ENCODE peak calls at places on chromosomes 2 and 18, in six cellular contexts. C is heart left ventricle, T is right cardiac atrium, L is left lung, H is right lobe of liver, K is brain microvascular endothelial cell. R is an unnamed sample.

GRCh38 chr2:69995511-69995910 is 34.1 kb upstream of the ASPRV1 start:
- DNase-seq in L (no peak), C (no peak), T (no peak), K (no peak), H (no peak), R (no peak)

GRCh38 chr2:153519260-153519875 is 40.8 kb upstream of the RPRM start:
- DNase-seq in L (no peak), C (no peak), K (peak), H (no peak), T (peak), R (peak)

GRCh38 chr2:67649331-67650071 is 252.4 kb downstream of the ETAA1 start:
- DNase-seq in K (no peak), C (peak), T (peak), L (peak), H (no peak), R (peak)

GRCh38 chr18:23528580-23529472 is 25.5 kb downstream of the RMC1 start:
- DNase-seq in K (no peak), L (peak), C (peak), H (no peak), T (peak), R (no peak)

GRCh38 chr2:100270381-100271146 is 51.7 kb downstream of the LONRF2 start:
- DNase-seq in K (no peak), L (no peak), T (no peak), C (no peak), H (no peak), R (no peak)

GRCh38 chr2:208334230-208334629 is 68.2 kb downstream of the PIKFYVE start:
- DNase-seq in L (no peak), K (no peak), T (no peak), H (no peak), C (no peak), R (peak)

GRCh38 chr2:147294825-147295392 is 549.9 kb upstream of the ACVR2A start:
- DNase-seq in K (no peak), L (no peak), C (no peak), H (no peak), T (no peak), R (peak)

GRCh38 chr2:86788881-86789686 is 1.6 kb downstream of the CD8A start:
- DNase-seq in K (no peak), H (no peak), L (no peak), T (peak), C (no peak), R (peak)

GRCh38 chr2:128384956-128385355 is 66.3 kb upstream of the HS6ST1 start:
- DNase-seq in K (no peak), T (peak), H (peak), C (peak), L (peak), R (no peak)

GRCh38 chr18:67508146-67508545 is 8.4 kb downstream of the DSEL start:
- DNase-seq in L (no peak), H (no peak), K (peak), T (no peak), C (no peak), R (no peak)

GRCh38 chr2:152419944-152420813 is 85.2 kb downstream of the FMNL2 start:
- DNase-seq in C (no peak), K (no peak), L (no peak), T (no peak), H (no peak), R (no peak)

GRCh38 chr2:62895632-62896009 is 155.0 kb upstream of the OTX1 start:
- DNase-seq in K (no peak), L (no peak), T (no peak), H (no peak), C (no peak), R (peak)

GRCh38 chr2:53600835-53601234 is 166.8 kb upstream of the CHAC2 start:
- DNase-seq in C (no peak), H (no peak), T (no peak), L (peak), K (peak), R (peak)

GRCh38 chr2:3195865-3196504 is 181.6 kb downstream of the EIPR1 start:
- DNase-seq in L (no peak), K (no peak), C (no peak), H (no peak), T (no peak), R (no peak)

GRCh38 chr2:102844911-102845310 is 83.1 kb downstream of the TMEM182 start:
- DNase-seq in L (no peak), T (no peak), C (no peak), K (no peak), H (no peak), R (no peak)

GRCh38 chr2:62570861-62571698 is 65.1 kb upstream of the TMEM17 start:
- DNase-seq in T (peak), K (no peak), H (peak), L (peak), C (no peak), R (peak)

GRCh38 chr2:109173311-109174171 is 44.5 kb downstream of the SH3RF3 start:
- DNase-seq in L (peak), C (no peak), T (peak), K (peak), H (no peak), R (no peak)

GRCh38 chr2:53515435-53516332 is 251.9 kb upstream of the CHAC2 start:
- DNase-seq in T (no peak), L (no peak), H (no peak), C (no peak), K (no peak), R (peak)

GRCh38 chr2:11583203-11583752 is 49.4 kb downstream of the GREB1 start:
- DNase-seq in K (no peak), T (no peak), H (peak), C (no peak), L (no peak), R (no peak)

GRCh38 chr2:218368621-218369153 is 12.0 kb downstream of the CATIP start:
- DNase-seq in C (no peak), H (peak), K (no peak), L (no peak), T (peak), R (no peak)

GRCh38 chr2:149601141-149601796 is 13.7 kb upstream of the MMADHC start:
- DNase-seq in H (no peak), L (no peak), T (no peak), K (peak), C (no peak), R (peak)

GRCh38 chr2:37307500-37307899 is 17.1 kb downstream of the PRKD3 start:
- DNase-seq in C (no peak), T (no peak), L (no peak), H (no peak), K (no peak), R (no peak)

GRCh38 chr18:23387265-23387664 is 65.8 kb upstream of the RIOK3 start:
- DNase-seq in K (no peak), H (no peak), C (no peak), L (no peak), T (no peak), R (no peak)

GRCh38 chr18:52236134-52236533 is 103.9 kb upstream of the DCC start:
- DNase-seq in K (no peak), L (no peak), H (no peak), T (no peak), C (no peak), R (peak)

GRCh38 chr2:30145826-30146336 is 926 bp upstream of the YPEL5 start:
- DNase-seq in L (no peak), C (no peak), K (no peak), T (no peak), H (no peak), R (no peak)

GRCh38 chr2:7697052-7697451 is 779.8 kb downstream of the RNF144A start:
- DNase-seq in C (no peak), T (no peak), L (no peak), K (no peak), H (no peak), R (no peak)

GRCh38 chr2:45469314-45470099 is 141.6 kb downstream of the SRBD1 start:
- DNase-seq in H (no peak), K (no peak), C (no peak), L (no peak), T (no peak), R (peak)

GRCh38 chr2:36356199-36356989 is 816 bp downstream of the CRIM1 start:
- DNase-seq in T (peak), K (no peak), H (peak), C (peak), L (peak), R (peak)

GRCh38 chr18:54828290-54828871 is at the start of gene RAB27B:
- DNase-seq in H (peak), K (peak), T (peak), L (peak), C (peak), R (peak)

GRCh38 chr18:57910817-57911216 is 107.7 kb upstream of the ATP8B1 start:
- DNase-seq in L (no peak), K (no peak), H (no peak), T (no peak), C (no peak), R (no peak)

GRCh38 chr2:30366199-30366691 is 80.8 kb upstream of the LCLAT1 start:
- DNase-seq in L (no peak), H (no peak), T (no peak), C (no peak), K (peak), R (no peak)

GRCh38 chr2:145379934-145380333 is 860.0 kb upstream of the ZEB2 start:
- DNase-seq in L (no peak), H (no peak), K (no peak), C (no peak), T (no peak), R (no peak)

GRCh38 chr18:78228974-78229373 is 750.6 kb upstream of the SALL3 start:
- DNase-seq in K (no peak), H (no peak), T (no peak), C (no peak), L (no peak), R (no peak)

GRCh38 chr2:42722328-42723190 is 41.4 kb downstream of the OXER1 start:
- DNase-seq in H (no peak), L (peak), T (peak), K (peak), C (no peak), R (peak)

GRCh38 chr2:10772868-10773215 is 39.7 kb downstream of the PDIA6 start:
- DNase-seq in K (no peak), T (no peak), C (no peak), L (no peak), H (no peak), R (no peak)

GRCh38 chr2:85132834-85133637 is at the start of gene TCF7L1:
- DNase-seq in H (peak), T (peak), C (peak), K (peak), L (peak), R (peak)

GRCh38 chr2:55809875-55810620 is 113.5 kb downstream of the EFEMP1 start:
- DNase-seq in L (no peak), C (no peak), T (peak), H (peak), K (no peak), R (peak)

GRCh38 chr2:55810621-55811020 is 113.0 kb downstream of the EFEMP1 start:
- DNase-seq in K (peak), L (no peak), C (no peak), T (no peak), H (no peak), R (no peak)

GRCh38 chr2:55811048-55811447 is 112.5 kb downstream of the EFEMP1 start:
- DNase-seq in K (no peak), H (no peak), C (no peak), L (no peak), T (no peak), R (no peak)

GRCh38 chr2:55805662-55806061 is 112.0 kb upstream of the PNPT1 start:
- DNase-seq in T (no peak), H (no peak), K (no peak), L (no peak), C (no peak), R (no peak)

DNA sequence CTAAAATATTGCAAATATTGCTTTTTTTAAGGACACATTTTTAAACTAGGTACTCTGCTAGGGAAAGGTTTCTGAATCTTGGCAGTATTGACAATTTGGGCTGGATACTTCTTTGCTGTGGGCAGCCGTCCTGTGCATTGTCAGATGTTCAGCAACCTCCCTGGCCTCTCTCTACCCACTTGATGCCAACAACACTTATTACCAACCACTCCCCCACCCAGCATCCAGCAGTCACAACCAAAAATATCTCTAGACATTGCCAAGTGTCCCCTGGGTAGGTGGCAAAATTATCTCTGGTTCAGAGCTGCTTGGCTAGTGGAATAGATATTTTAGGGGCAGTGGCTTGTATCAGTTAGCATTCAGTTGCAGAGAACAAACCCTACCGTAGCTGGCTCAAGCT is 114.3 kb upstream of the PNPT1 start:
- DNase-seq in L (no peak), K (no peak), T (peak), C (no peak), H (no peak), R (no peak)
- H3K4me3 ChIP-seq in L (no peak), K (no peak), T (no peak), C (no peak), H (no peak), R (no peak)

GRCh38 chr2:172107690-172108586 is 5.2 kb upstream of the DLX2 start:
- DNase-seq in K (no peak), H (no peak), C (no peak), T (peak), L (no peak), R (no peak)

GRCh38 chr2:172106128-172106961 is 3.6 kb upstream of the DLX2 start:
- DNase-seq in C (no peak), H (no peak), L (no peak), K (no peak), T (peak), R (peak)

GRCh38 chr2:172103471-172104292 is 982 bp upstream of the DLX2 start:
- DNase-seq in K (peak), C (peak), T (peak), L (peak), H (peak), R (peak)

GRCh38 chr2:172102858-172103359 is at the start of gene DLX2:
- DNase-seq in C (peak), L (peak), T (peak), K (peak), H (peak), R (peak)

GRCh38 chr2:172105715-172106124 is 3.0 kb upstream of the DLX2 start:
- DNase-seq in H (no peak), T (no peak), K (no peak), L (no peak), C (no peak), R (no peak)
- H3K4me3 ChIP-seq in H (no peak), T (no peak), K (peak), L (no peak), C (no peak), R (peak)

DNA sequence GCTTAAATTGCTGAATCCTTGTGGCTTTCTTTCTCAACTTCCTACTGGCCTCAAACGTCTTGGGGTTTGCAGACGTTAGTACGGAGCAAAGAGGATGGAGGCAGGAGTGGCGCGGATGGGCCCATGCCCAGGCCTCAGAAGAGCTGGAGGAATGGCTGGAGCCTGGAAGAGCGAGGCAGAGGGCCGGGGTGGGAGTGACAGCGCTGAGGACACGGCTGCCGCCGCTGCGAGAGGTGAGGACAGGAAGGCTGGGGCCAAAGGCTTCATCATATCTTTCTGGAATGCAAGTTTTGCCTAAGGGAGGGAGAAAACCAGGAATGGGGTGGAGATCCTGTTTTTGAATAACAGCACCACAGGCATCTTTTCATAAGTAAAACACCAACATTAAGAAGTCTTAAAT is 178.5 kb upstream of the SESTD1 start:
- DNase-seq in H (peak), C (peak), L (no peak), K (no peak), T (peak), R (no peak)
- H3K4me3 ChIP-seq in H (no peak), C (no peak), L (no peak), K (no peak), T (no peak), R (no peak)

DNA sequence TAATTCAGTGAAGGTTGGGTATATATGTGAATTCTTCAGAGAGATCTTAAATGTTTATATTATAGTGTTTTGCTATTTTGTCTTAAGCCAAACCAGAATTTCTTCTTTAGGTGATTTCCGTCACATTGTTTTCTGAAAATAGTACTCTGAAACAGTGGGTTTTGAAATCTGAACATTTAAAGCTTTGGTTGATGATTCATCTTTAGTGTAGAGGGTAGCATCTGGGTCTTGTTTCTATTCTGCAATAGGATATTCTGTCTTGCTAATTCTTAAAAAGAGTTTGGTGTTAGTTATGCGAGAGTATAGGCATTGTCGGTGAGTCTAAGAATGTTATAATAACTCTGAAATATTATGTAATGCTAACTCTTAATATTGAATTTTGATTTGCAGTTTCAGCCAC is 69.6 kb upstream of the FAM237A start:
- DNase-seq in L (no peak), T (no peak), K (no peak), H (no peak), C (no peak), R (peak)
- H3K4me3 ChIP-seq in L (no peak), T (no peak), K (no peak), H (no peak), C (no peak), R (no peak)

GRCh38 chr2:17879913-17880274 is 1.4 kb downstream of the KCNS3 start:
- DNase-seq in L (no peak), T (no peak), K (no peak), H (no peak), C (no peak), R (peak)
- H3K4me3 ChIP-seq in L (peak), T (peak), K (peak), H (peak), C (peak), R (peak)

GRCh38 chr2:58425368-58425767 is 184.2 kb upstream of the FANCL start:
- DNase-seq in H (no peak), K (no peak), L (no peak), T (no peak), C (no peak), R (no peak)

GRCh38 chr2:58428286-58428552 is 187.1 kb upstream of the FANCL start:
- DNase-seq in T (no peak), L (no peak), K (no peak), C (no peak), H (no peak), R (peak)

GRCh38 chr2:58427572-58428285 is 186.6 kb upstream of the FANCL start:
- DNase-seq in H (no peak), L (peak), C (peak), T (no peak), K (peak), R (peak)

GRCh38 chr2:58429285-58429874 is 188.3 kb upstream of the FANCL start:
- DNase-seq in K (no peak), H (no peak), T (no peak), L (no peak), C (no peak), R (no peak)

DNA sequence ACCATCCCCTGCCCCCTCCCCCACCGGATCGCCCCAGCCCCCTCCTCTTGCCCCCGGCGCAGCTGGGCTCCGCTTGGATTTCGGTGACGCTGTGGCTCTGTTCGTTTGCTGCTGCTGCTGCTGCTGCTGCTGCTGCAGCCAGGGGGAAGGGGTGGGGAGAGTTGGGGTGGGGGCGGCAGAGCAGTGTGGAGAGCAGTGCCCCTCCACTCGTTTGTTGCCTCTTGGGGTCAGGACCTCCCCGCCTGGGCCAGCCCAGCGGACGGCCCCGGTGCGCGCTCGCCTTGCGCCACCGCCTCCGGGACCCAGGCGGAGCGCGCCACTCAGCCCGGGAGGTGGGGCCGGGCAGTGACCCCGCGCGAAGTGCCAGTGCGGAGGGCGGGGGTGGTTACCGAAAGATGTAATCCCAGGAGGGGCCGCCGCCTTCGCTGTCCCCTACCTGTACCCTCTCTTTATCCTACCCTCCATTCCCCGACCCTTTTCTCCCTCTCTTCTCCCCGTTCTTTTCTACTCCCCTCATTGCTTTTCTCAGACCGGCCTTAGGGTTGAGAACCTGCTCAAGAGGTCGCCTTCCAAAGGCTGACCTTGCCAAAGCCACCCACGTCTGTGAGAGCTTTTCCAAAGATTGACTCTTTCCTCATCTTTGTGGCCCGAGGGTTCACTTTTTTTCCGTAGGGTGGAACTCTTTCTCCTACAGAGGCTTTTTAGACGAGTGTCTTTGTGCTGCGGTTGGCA is 187.6 kb upstream of the FANCL start:
- DNase-seq in K (no peak), H (no peak), L (no peak), C (no peak), T (no peak), R (no peak)
- H3K4me3 ChIP-seq in K (peak), H (no peak), L (peak), C (no peak), T (peak), R (peak)

GRCh38 chr18:47931707-47932103 is 1.2 kb upstream of the SMAD2 start:
- DNase-seq in T (no peak), H (no peak), C (no peak), L (peak), K (no peak), R (peak)

GRCh38 chr18:47932603-47933002 is 2.1 kb upstream of the SMAD2 start:
- DNase-seq in T (peak), C (no peak), L (no peak), K (no peak), H (no peak), R (no peak)

GRCh38 chr18:47935321-47935720 is 4.9 kb upstream of the SMAD2 start:
- DNase-seq in T (no peak), C (no peak), H (no peak), L (no peak), K (no peak), R (no peak)

GRCh38 chr18:47932170-47932569 is 1.7 kb upstream of the SMAD2 start:
- DNase-seq in K (no peak), H (no peak), T (no peak), C (no peak), L (no peak), R (no peak)

GRCh38 chr18:47936975-47937374 is 6.5 kb upstream of the SMAD2 start:
- DNase-seq in H (no peak), L (no peak), T (no peak), C (no peak), K (no peak), R (no peak)
- H3K4me3 ChIP-seq in H (no peak), L (no peak), T (no peak), C (no peak), K (no peak), R (no peak)

R was measured in epithelial cell of esophagus.